ENCODE peak calls at places on chromosomes 13 and 19, in four cellular contexts. B is glutamatergic neuron, Z is germinal center, H is fibroblast of gingiva. C is an unnamed sample.
A peak's percentile ranks its signal among the peaks of the same experiment; 100 is the strongest.

GRCh38 chr19:7916137-7916907 is 1.7 kb downstream of the TGFBR3L start:
- DNase-seq in B (peak; percentile 68), Z (peak; percentile 38), H (no peak), C (no peak)

GRCh38 chr13:60138674-60139073 is 25.1 kb downstream of the DIAPH3 start:
- DNase-seq in B (no peak), Z (no peak), H (no peak), C (no peak)

GRCh38 chr13:97834255-97834654 is 119.2 kb upstream of the IPO5 start:
- DNase-seq in B (no peak), Z (no peak), H (no peak), C (no peak)

GRCh38 chr13:30338331-30338851 is 31.0 kb upstream of the KATNAL1 start:
- DNase-seq in B (no peak), Z (no peak), H (no peak), C (no peak)

GRCh38 chr19:45253396-45254027 is 2.4 kb downstream of the MARK4 start:
- DNase-seq in B (no peak), Z (no peak), H (peak; percentile 21), C (no peak)

GRCh38 chr13:55999709-56000108 is 1141.0 kb upstream of the PRR20A start:
- DNase-seq in B (no peak), Z (no peak), H (no peak), C (no peak)

GRCh38 chr19:31350693-31351211 is 1.5 kb upstream of the TSHZ3 start:
- DNase-seq in B (peak; percentile 78), Z (peak; percentile 9), H (peak; percentile 59), C (no peak)

GRCh38 chr13:23289917-23290357 is 109.2 kb downstream of the SGCG start:
- DNase-seq in B (no peak), Z (no peak), H (peak; percentile 8), C (peak; percentile 23)

GRCh38 chr19:47514151-47514868 is 553 bp downstream of the NAPA start:
- DNase-seq in B (no peak), Z (no peak), H (no peak), C (no peak)

GRCh38 chr19:47598407-47599349 is 10.3 kb upstream of the BICRA start:
- DNase-seq in B (no peak), Z (no peak), H (peak; percentile 96), C (peak; percentile 95)

C was measured in fibroblast of the conjunctiva.